ENCODE peak calls at places on chromosomes 6 and 20, in seven cellular contexts. One of them, this sample, is unnamed.
A peak's percentile ranks its signal among the peaks of the same experiment; 100 is the strongest.

GRCh38 chr6:18324708-18325047 is 60.3 kb upstream of the DEK start:
- DNase-seq in lower leg skin: no peak
- DNase-seq in tibial nerve: no peak
- DNase-seq in GM23338: no peak
- DNase-seq in heart left ventricle: no peak
- DNase-seq in Peyer's patch: no peak
- DNase-seq in cardiac fibroblast: no peak
- DNase-seq in this sample: no peak

GRCh38 chr20:6579824-6580223 is 187.7 kb upstream of the BMP2 start:
- DNase-seq in lower leg skin: no peak
- DNase-seq in tibial nerve: no peak
- DNase-seq in GM23338: no peak
- DNase-seq in heart left ventricle: no peak
- DNase-seq in Peyer's patch: no peak
- DNase-seq in cardiac fibroblast: peak; percentile 26
- DNase-seq in this sample: no peak

GRCh38 chr6:33752139-33753015 is 5.7 kb upstream of the IP6K3 start:
- DNase-seq in lower leg skin: no peak
- DNase-seq in tibial nerve: no peak
- DNase-seq in GM23338: no peak
- DNase-seq in heart left ventricle: no peak
- DNase-seq in Peyer's patch: peak; percentile 62
- DNase-seq in cardiac fibroblast: no peak
- DNase-seq in this sample: no peak

GRCh38 chr6:159973951-159974350 is 5.1 kb downstream of the IGF2R start:
- DNase-seq in lower leg skin: no peak
- DNase-seq in tibial nerve: no peak
- DNase-seq in GM23338: no peak
- DNase-seq in heart left ventricle: no peak
- DNase-seq in Peyer's patch: no peak
- DNase-seq in cardiac fibroblast: peak; percentile 65
- DNase-seq in this sample: peak; percentile 67

GRCh38 chr20:24781061-24781980 is 167.7 kb upstream of the CST7 start:
- DNase-seq in lower leg skin: no peak
- DNase-seq in tibial nerve: no peak
- DNase-seq in GM23338: peak; percentile 44
- DNase-seq in heart left ventricle: no peak
- DNase-seq in Peyer's patch: peak; percentile 44
- DNase-seq in cardiac fibroblast: peak; percentile 35
- DNase-seq in this sample: peak; percentile 34

GRCh38 chr6:158021814-158022748 is 40.4 kb downstream of the SYNJ2 start:
- DNase-seq in lower leg skin: no peak
- DNase-seq in tibial nerve: no peak
- DNase-seq in GM23338: no peak
- DNase-seq in heart left ventricle: no peak
- DNase-seq in Peyer's patch: no peak
- DNase-seq in cardiac fibroblast: no peak
- DNase-seq in this sample: no peak

GRCh38 chr20:47551841-47552240 is 50.2 kb downstream of the NCOA3 start:
- DNase-seq in lower leg skin: no peak
- DNase-seq in tibial nerve: no peak
- DNase-seq in GM23338: peak; percentile 39
- DNase-seq in heart left ventricle: no peak
- DNase-seq in Peyer's patch: no peak
- DNase-seq in cardiac fibroblast: no peak
- DNase-seq in this sample: no peak

GRCh38 chr20:10487354-10488115 is 52.4 kb downstream of the SLX4IP start:
- DNase-seq in lower leg skin: no peak
- DNase-seq in tibial nerve: no peak
- DNase-seq in GM23338: no peak
- DNase-seq in heart left ventricle: no peak
- DNase-seq in Peyer's patch: no peak
- DNase-seq in cardiac fibroblast: peak; percentile 30
- DNase-seq in this sample: peak; percentile 33

GRCh38 chr20:34541264-34541901 is 17.1 kb upstream of the MAP1LC3A start:
- DNase-seq in lower leg skin: no peak
- DNase-seq in tibial nerve: no peak
- DNase-seq in GM23338: no peak
- DNase-seq in heart left ventricle: no peak
- DNase-seq in Peyer's patch: no peak
- DNase-seq in cardiac fibroblast: no peak
- DNase-seq in this sample: no peak

GRCh38 chr6:170051229-170052172 is 239.4 kb downstream of the DLL1 start:
- DNase-seq in lower leg skin: no peak
- DNase-seq in tibial nerve: no peak
- DNase-seq in GM23338: no peak
- DNase-seq in heart left ventricle: peak; percentile 14
- DNase-seq in Peyer's patch: peak; percentile 40
- DNase-seq in cardiac fibroblast: no peak
- DNase-seq in this sample: no peak

GRCh38 chr20:61997891-61998290 is 67.8 kb downstream of the TAF4 start:
- DNase-seq in lower leg skin: no peak
- DNase-seq in tibial nerve: no peak
- DNase-seq in GM23338: no peak
- DNase-seq in heart left ventricle: no peak
- DNase-seq in Peyer's patch: no peak
- DNase-seq in cardiac fibroblast: no peak
- DNase-seq in this sample: no peak

GRCh38 chr6:31619805-31620585 is 520 bp upstream of the PRRC2A start:
- DNase-seq in lower leg skin: peak; percentile 98
- DNase-seq in tibial nerve: peak; percentile 96
- DNase-seq in GM23338: peak; percentile 99
- DNase-seq in heart left ventricle: peak; percentile 97
- DNase-seq in Peyer's patch: peak; percentile 99
- DNase-seq in cardiac fibroblast: peak; percentile 100
- DNase-seq in this sample: peak; percentile 99

GRCh38 chr6:31614075-31614619 is 887 bp upstream of the AIF1 start:
- DNase-seq in lower leg skin: no peak
- DNase-seq in tibial nerve: no peak
- DNase-seq in GM23338: no peak
- DNase-seq in heart left ventricle: no peak
- DNase-seq in Peyer's patch: no peak
- DNase-seq in cardiac fibroblast: no peak
- DNase-seq in this sample: no peak

GRCh38 chr6:31614674-31615578 is at the start of gene AIF1:
- DNase-seq in lower leg skin: no peak
- DNase-seq in tibial nerve: no peak
- DNase-seq in GM23338: no peak
- DNase-seq in heart left ventricle: no peak
- DNase-seq in Peyer's patch: no peak
- DNase-seq in cardiac fibroblast: no peak
- DNase-seq in this sample: no peak

GRCh38 chr6:31617010-31617409 is 2.0 kb downstream of the AIF1 start:
- DNase-seq in lower leg skin: no peak
- DNase-seq in tibial nerve: no peak
- DNase-seq in GM23338: no peak
- DNase-seq in heart left ventricle: no peak
- DNase-seq in Peyer's patch: no peak
- DNase-seq in cardiac fibroblast: no peak
- DNase-seq in this sample: no peak

DNA sequence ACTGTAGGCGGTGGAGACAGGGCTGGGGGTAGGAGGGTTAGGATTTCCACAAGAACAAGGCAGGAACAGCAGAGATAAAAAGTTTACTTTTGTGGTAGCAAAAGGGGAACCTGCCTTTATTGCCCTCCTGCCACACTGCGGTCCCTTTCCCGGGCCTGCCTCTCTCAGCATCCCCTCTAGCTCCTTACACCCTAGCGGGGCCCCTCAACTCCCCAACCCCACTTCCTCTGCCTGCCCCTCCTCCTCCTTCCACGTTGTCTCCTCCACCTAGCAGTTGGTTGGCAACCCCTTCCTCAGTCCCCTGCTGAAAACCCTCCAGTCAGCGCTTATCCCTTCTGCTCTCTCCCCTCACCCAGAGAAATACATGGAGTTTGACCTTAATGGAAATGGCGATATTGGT is 714 bp downstream of the AIF1 start:
- DNase-seq in lower leg skin: no peak
- DNase-seq in tibial nerve: no peak
- DNase-seq in GM23338: peak; percentile 38
- DNase-seq in heart left ventricle: no peak
- DNase-seq in Peyer's patch: no peak
- DNase-seq in cardiac fibroblast: no peak
- DNase-seq in this sample: no peak
- H3K4me3 ChIP-seq in lower leg skin: no peak overlapping the region
- H3K4me3 ChIP-seq in tibial nerve: peak overlapping the region; percentile 18
- H3K4me3 ChIP-seq in GM23338: peak overlapping the region; percentile 35
- H3K4me3 ChIP-seq in heart left ventricle: no peak overlapping the region
- H3K4me3 ChIP-seq in Peyer's patch: peak overlapping the region; percentile 7
- H3K4me3 ChIP-seq in cardiac fibroblast: no peak overlapping the region
- H3K4me3 ChIP-seq in this sample: no peak overlapping the region

GRCh38 chr6:137211910-137212309 is 7.3 kb downstream of the IFNGR1 start:
- DNase-seq in lower leg skin: no peak
- DNase-seq in tibial nerve: no peak
- DNase-seq in GM23338: no peak
- DNase-seq in heart left ventricle: no peak
- DNase-seq in Peyer's patch: no peak
- DNase-seq in cardiac fibroblast: no peak
- DNase-seq in this sample: no peak
- TF ChIP-seq CTCF in lower leg skin: no peak
- TF ChIP-seq CTCF in tibial nerve: no peak
- TF ChIP-seq CTCF in GM23338: no peak
- TF ChIP-seq CTCF in heart left ventricle: no peak
- TF ChIP-seq CTCF in Peyer's patch: no peak
- TF ChIP-seq CTCF in cardiac fibroblast: no peak
- TF ChIP-seq CTCF in this sample: no peak

GRCh38 chr6:43776115-43776798 is 6.2 kb downstream of the VEGFA start:
- DNase-seq in lower leg skin: no peak
- DNase-seq in tibial nerve: no peak
- DNase-seq in GM23338: no peak
- DNase-seq in heart left ventricle: no peak
- DNase-seq in Peyer's patch: no peak
- DNase-seq in cardiac fibroblast: no peak
- DNase-seq in this sample: no peak
- H3K4me3 ChIP-seq in lower leg skin: no peak overlapping the region
- H3K4me3 ChIP-seq in tibial nerve: no peak overlapping the region
- H3K4me3 ChIP-seq in GM23338: no peak overlapping the region
- H3K4me3 ChIP-seq in heart left ventricle: no peak overlapping the region
- H3K4me3 ChIP-seq in Peyer's patch: no peak overlapping the region
- H3K4me3 ChIP-seq in cardiac fibroblast: no peak overlapping the region
- H3K4me3 ChIP-seq in this sample: no peak overlapping the region

DNA sequence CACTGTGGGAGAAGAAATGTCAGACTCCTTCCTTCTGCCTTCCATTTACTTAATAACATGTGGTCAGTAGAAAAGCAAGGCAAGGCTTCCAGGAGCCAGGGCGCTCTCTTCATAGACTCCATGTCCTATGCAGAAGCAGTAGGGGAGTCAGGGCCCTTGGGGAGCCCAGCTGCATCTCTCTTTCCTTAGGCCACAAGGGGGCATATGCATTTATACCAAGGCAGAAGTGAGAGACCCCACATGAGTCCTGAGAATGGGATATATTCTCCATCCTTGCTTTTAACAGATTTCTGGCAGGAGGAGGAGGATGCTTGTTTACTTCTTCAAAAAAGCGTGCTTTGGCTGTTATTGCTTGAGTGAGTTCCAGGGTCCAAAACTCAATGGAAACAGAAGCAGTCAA is 198.5 kb downstream of the HIVEP2 start:
- DNase-seq in lower leg skin: no peak
- DNase-seq in tibial nerve: no peak
- DNase-seq in GM23338: peak; percentile 87
- DNase-seq in heart left ventricle: no peak
- DNase-seq in Peyer's patch: peak; percentile 62
- DNase-seq in cardiac fibroblast: peak; percentile 44
- DNase-seq in this sample: peak; percentile 49
- TF ChIP-seq CTCF in lower leg skin: no peak
- TF ChIP-seq CTCF in tibial nerve: peak; percentile 33
- TF ChIP-seq CTCF in GM23338: peak; percentile 78
- TF ChIP-seq CTCF in heart left ventricle: peak; percentile 52
- TF ChIP-seq CTCF in Peyer's patch: peak; percentile 20
- TF ChIP-seq CTCF in cardiac fibroblast: peak; percentile 36
- TF ChIP-seq CTCF in this sample: peak; percentile 45

GRCh38 chr6:141401168-141401567 is 731.6 kb upstream of the GJE1 start:
- DNase-seq in lower leg skin: peak; percentile 45
- DNase-seq in tibial nerve: peak; percentile 41
- DNase-seq in GM23338: no peak
- DNase-seq in heart left ventricle: no peak
- DNase-seq in Peyer's patch: no peak
- DNase-seq in cardiac fibroblast: peak; percentile 88
- DNase-seq in this sample: peak; percentile 67
- H3K4me3 ChIP-seq in lower leg skin: no peak overlapping the region
- H3K4me3 ChIP-seq in tibial nerve: no peak overlapping the region
- H3K4me3 ChIP-seq in GM23338: no peak overlapping the region
- H3K4me3 ChIP-seq in heart left ventricle: no peak overlapping the region
- H3K4me3 ChIP-seq in Peyer's patch: no peak overlapping the region
- H3K4me3 ChIP-seq in cardiac fibroblast: no peak overlapping the region
- H3K4me3 ChIP-seq in this sample: no peak overlapping the region

GRCh38 chr20:51768759-51769517 is 748 bp upstream of the ATP9A start:
- DNase-seq in lower leg skin: no peak
- DNase-seq in tibial nerve: no peak
- DNase-seq in GM23338: peak; percentile 11
- DNase-seq in heart left ventricle: peak; percentile 20
- DNase-seq in Peyer's patch: no peak
- DNase-seq in cardiac fibroblast: no peak
- DNase-seq in this sample: peak; percentile 7

GRCh38 chr20:51763965-51764602 is 4.1 kb downstream of the ATP9A start:
- DNase-seq in lower leg skin: no peak
- DNase-seq in tibial nerve: no peak
- DNase-seq in GM23338: peak; percentile 24
- DNase-seq in heart left ventricle: no peak
- DNase-seq in Peyer's patch: no peak
- DNase-seq in cardiac fibroblast: peak; percentile 14
- DNase-seq in this sample: peak; percentile 23

GRCh38 chr20:51767867-51768758 is at the start of gene ATP9A:
- DNase-seq in lower leg skin: no peak
- DNase-seq in tibial nerve: no peak
- DNase-seq in GM23338: peak; percentile 60
- DNase-seq in heart left ventricle: peak; percentile 49
- DNase-seq in Peyer's patch: peak; percentile 51
- DNase-seq in cardiac fibroblast: peak; percentile 41
- DNase-seq in this sample: peak; percentile 31

GRCh38 chr20:51769941-51770615 is 1.9 kb upstream of the ATP9A start:
- DNase-seq in lower leg skin: no peak
- DNase-seq in tibial nerve: no peak
- DNase-seq in GM23338: no peak
- DNase-seq in heart left ventricle: no peak
- DNase-seq in Peyer's patch: no peak
- DNase-seq in cardiac fibroblast: no peak
- DNase-seq in this sample: no peak

GRCh38 chr20:51767018-51767866 is 948 bp downstream of the ATP9A start:
- DNase-seq in lower leg skin: peak; percentile 56
- DNase-seq in tibial nerve: peak; percentile 27
- DNase-seq in GM23338: peak; percentile 90
- DNase-seq in heart left ventricle: peak; percentile 72
- DNase-seq in Peyer's patch: peak; percentile 92
- DNase-seq in cardiac fibroblast: peak; percentile 22
- DNase-seq in this sample: peak; percentile 14
- TF ChIP-seq CTCF in lower leg skin: no peak
- TF ChIP-seq CTCF in tibial nerve: peak; percentile 12
- TF ChIP-seq CTCF in GM23338: peak; percentile 50
- TF ChIP-seq CTCF in heart left ventricle: peak; percentile 31
- TF ChIP-seq CTCF in Peyer's patch: no peak
- TF ChIP-seq CTCF in cardiac fibroblast: peak; percentile 31
- TF ChIP-seq CTCF in this sample: peak; percentile 33

GRCh38 chr20:22346716-22347115 is 237.7 kb downstream of the FOXA2 start:
- DNase-seq in lower leg skin: no peak
- DNase-seq in tibial nerve: no peak
- DNase-seq in GM23338: no peak
- DNase-seq in heart left ventricle: no peak
- DNase-seq in Peyer's patch: no peak
- DNase-seq in cardiac fibroblast: no peak
- DNase-seq in this sample: no peak
- H3K4me3 ChIP-seq in lower leg skin: no peak overlapping the region
- H3K4me3 ChIP-seq in tibial nerve: no peak overlapping the region
- H3K4me3 ChIP-seq in GM23338: no peak overlapping the region
- H3K4me3 ChIP-seq in heart left ventricle: no peak overlapping the region
- H3K4me3 ChIP-seq in Peyer's patch: no peak overlapping the region
- H3K4me3 ChIP-seq in cardiac fibroblast: no peak overlapping the region
- H3K4me3 ChIP-seq in this sample: no peak overlapping the region

GRCh38 chr6:129667034-129667433 is 42.9 kb downstream of the ARHGAP18 start:
- DNase-seq in lower leg skin: no peak
- DNase-seq in tibial nerve: no peak
- DNase-seq in GM23338: no peak
- DNase-seq in heart left ventricle: no peak
- DNase-seq in Peyer's patch: no peak
- DNase-seq in cardiac fibroblast: peak; percentile 55
- DNase-seq in this sample: peak; percentile 64
- TF ChIP-seq CTCF in lower leg skin: no peak
- TF ChIP-seq CTCF in tibial nerve: no peak
- TF ChIP-seq CTCF in GM23338: no peak
- TF ChIP-seq CTCF in heart left ventricle: peak; percentile 12
- TF ChIP-seq CTCF in Peyer's patch: no peak
- TF ChIP-seq CTCF in cardiac fibroblast: peak; percentile 3
- TF ChIP-seq CTCF in this sample: peak; percentile 21